ENCODE peak calls at places on chromosomes 1 and 21, in five cellular contexts. T is fibroblast of mammary gland, E is fibroblast of lung, A is epithelial cell of esophagus, V is lower lobe of right lung. J is an unnamed sample.

GRCh38 chr21:45336535-45336810 is 48.8 kb upstream of the POFUT2 start:
- DNase-seq in T (no peak), V (no peak), A (no peak), E (no peak), J (no peak)

GRCh38 chr1:32494196-32494595 is 29.3 kb downstream of the ZBTB8B start:
- DNase-seq in E (no peak), V (no peak), T (no peak), A (peak), J (no peak)

GRCh38 chr1:118535901-118536300 is 350.9 kb upstream of the SPAG17 start:
- DNase-seq in E (no peak), V (no peak), A (no peak), T (no peak), J (no peak)

GRCh38 chr1:21149862-21150432 is 26.8 kb downstream of the EIF4G3 start:
- DNase-seq in T (peak), V (no peak), E (peak), A (peak), J (no peak)

GRCh38 chr1:12595839-12596821 is 21.9 kb downstream of the DHRS3 start:
- DNase-seq in T (peak), A (peak), E (peak), V (peak), J (peak)

GRCh38 chr1:51907079-51907702 is 28.7 kb upstream of the NRDC start:
- DNase-seq in E (no peak), V (no peak), T (peak), A (no peak), J (no peak)

GRCh38 chr1:11473635-11474034 is 5.3 kb upstream of the DISP3 start:
- DNase-seq in V (no peak), T (peak), E (no peak), A (peak), J (no peak)

GRCh38 chr21:35275776-35276175 is 226.7 kb upstream of the RUNX1 start:
- DNase-seq in A (peak), T (no peak), E (no peak), V (no peak), J (no peak)

GRCh38 chr21:46221664-46222435 is 6.7 kb downstream of the LSS start:
- DNase-seq in A (no peak), T (no peak), E (no peak), V (no peak), J (no peak)

GRCh38 chr1:36321119-36321951 is 2.1 kb downstream of the EVA1B start:
- DNase-seq in A (no peak), T (peak), V (peak), E (peak), J (no peak)

GRCh38 chr1:111334169-111334568 is 43.5 kb downstream of the CHIA start:
- DNase-seq in E (peak), A (peak), V (no peak), T (peak), J (no peak)

GRCh38 chr1:53862507-53862906 is 24.4 kb upstream of the NDC1 start:
- DNase-seq in V (no peak), T (no peak), A (no peak), E (no peak), J (no peak)

GRCh38 chr1:182625716-182626504 is 21.7 kb upstream of the RGS16 start:
- DNase-seq in E (no peak), A (peak), T (peak), V (no peak), J (no peak)

GRCh38 chr21:38126677-38127271 is 130.0 kb upstream of the KCNJ15 start:
- DNase-seq in T (peak), E (peak), V (peak), A (peak), J (peak)

GRCh38 chr1:17108786-17109185 is 10.5 kb downstream of the PADI2 start:
- DNase-seq in V (no peak), T (no peak), A (peak), E (no peak), J (peak)

GRCh38 chr1:49298304-49298703 is 521.6 kb upstream of the BEND5 start:
- DNase-seq in T (peak), A (no peak), V (no peak), E (no peak), J (peak)

GRCh38 chr21:39082656-39083376 is 100.4 kb downstream of the PSMG1 start:
- DNase-seq in T (no peak), V (no peak), E (no peak), A (peak), J (peak)

GRCh38 chr1:28985427-28985826 is 71.1 kb downstream of the EPB41 start:
- DNase-seq in T (no peak), E (no peak), V (no peak), A (no peak), J (no peak)

GRCh38 chr1:28045777-28046176 is 42.6 kb downstream of the EYA3 start:
- DNase-seq in A (peak), V (no peak), T (no peak), E (no peak), J (no peak)

GRCh38 chr1:52359676-52360594 is 6.1 kb downstream of the CC2D1B start:
- DNase-seq in A (no peak), E (no peak), T (no peak), V (no peak), J (no peak)

GRCh38 chr1:6984533-6984932 is 199.3 kb downstream of the CAMTA1 start:
- DNase-seq in V (no peak), E (no peak), A (no peak), T (no peak), J (no peak)

GRCh38 chr21:32382108-32382601 is 10.7 kb downstream of the URB1 start:
- DNase-seq in E (no peak), A (peak), T (peak), V (no peak), J (peak)

GRCh38 chr1:160664573-160665051 is 17.8 kb upstream of the SLAMF1 start:
- DNase-seq in T (no peak), V (no peak), A (no peak), E (no peak), J (no peak)

GRCh38 chr1:43304287-43304615 is 3.5 kb downstream of the TIE1 start:
- DNase-seq in V (peak), T (no peak), A (no peak), E (no peak), J (no peak)

GRCh38 chr1:239053269-239053668 is 333.1 kb upstream of the CHRM3 start:
- DNase-seq in E (no peak), A (no peak), T (no peak), V (no peak), J (no peak)

GRCh38 chr1:203267347-203267846 is 37.9 kb upstream of the BTG2 start:
- DNase-seq in A (peak), E (peak), V (peak), T (peak), J (peak)

DNA sequence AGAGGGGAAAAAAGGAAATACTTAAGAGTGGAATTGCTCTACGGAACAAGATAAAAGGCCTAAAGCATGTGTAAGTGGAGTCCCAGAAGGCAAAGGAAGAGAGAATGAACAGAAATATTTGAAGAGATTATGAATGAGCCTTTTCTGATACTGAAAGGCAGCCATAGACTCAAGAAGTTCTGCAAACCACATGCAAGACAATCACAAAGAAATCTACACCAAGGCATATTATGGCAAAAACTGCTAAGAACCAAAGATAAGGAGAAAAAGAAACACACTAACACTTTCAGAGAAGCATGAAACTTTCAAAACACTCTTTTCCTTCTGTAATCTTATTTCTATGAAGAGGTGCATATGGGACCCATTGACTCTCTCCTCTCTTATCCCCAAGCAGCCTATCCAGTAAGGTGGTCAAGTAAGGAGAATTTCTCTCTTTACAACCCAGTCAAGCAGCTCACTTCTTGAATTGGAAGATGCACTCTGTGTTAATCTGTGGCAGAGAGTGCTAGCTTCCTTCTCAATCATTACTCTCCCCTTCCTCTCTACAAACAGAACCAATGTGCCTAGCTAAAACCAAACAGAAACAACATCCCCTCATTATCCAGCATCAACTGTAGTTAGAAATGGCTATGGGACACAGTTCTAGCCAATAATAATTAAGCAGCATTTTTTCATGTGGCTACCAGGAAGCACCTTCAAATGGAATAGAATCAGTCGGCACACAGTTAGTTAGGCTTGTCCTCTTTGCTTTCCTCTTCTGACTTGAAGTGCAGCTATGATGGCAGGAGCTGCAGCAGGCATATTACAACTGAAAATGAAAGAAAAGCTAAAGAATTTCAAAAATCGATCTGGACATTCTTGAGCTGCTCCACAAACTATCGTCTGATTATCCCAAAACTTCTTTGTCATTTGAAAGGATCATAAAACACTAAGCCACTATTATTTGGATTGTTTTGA is 25.9 kb downstream of the KRTAP19-8 start:
- DNase-seq in A (no peak), E (no peak), T (no peak), V (no peak), J (no peak)
- H3K4me3 ChIP-seq in A (no peak), E (no peak), T (no peak), V (no peak), J (no peak)

GRCh38 chr1:226799634-226800281 is 60.7 kb upstream of the ITPKB start:
- DNase-seq in A (no peak), E (no peak), T (no peak), V (no peak), J (no peak)

GRCh38 chr1:226797151-226797550 is 58.1 kb upstream of the ITPKB start:
- DNase-seq in E (no peak), T (no peak), A (no peak), V (no peak), J (no peak)

GRCh38 chr1:226800763-226801380 is 61.8 kb upstream of the ITPKB start:
- DNase-seq in T (no peak), V (no peak), E (no peak), A (no peak), J (no peak)

GRCh38 chr1:226793620-226794276 is 54.7 kb upstream of the ITPKB start:
- DNase-seq in A (no peak), T (no peak), V (no peak), E (no peak), J (no peak)

GRCh38 chr1:226798427-226799411 is 59.6 kb upstream of the ITPKB start:
- DNase-seq in V (no peak), E (no peak), T (no peak), A (no peak), J (no peak)
- H3K4me3 ChIP-seq in V (no peak), E (no peak), T (no peak), A (no peak), J (no peak)

DNA sequence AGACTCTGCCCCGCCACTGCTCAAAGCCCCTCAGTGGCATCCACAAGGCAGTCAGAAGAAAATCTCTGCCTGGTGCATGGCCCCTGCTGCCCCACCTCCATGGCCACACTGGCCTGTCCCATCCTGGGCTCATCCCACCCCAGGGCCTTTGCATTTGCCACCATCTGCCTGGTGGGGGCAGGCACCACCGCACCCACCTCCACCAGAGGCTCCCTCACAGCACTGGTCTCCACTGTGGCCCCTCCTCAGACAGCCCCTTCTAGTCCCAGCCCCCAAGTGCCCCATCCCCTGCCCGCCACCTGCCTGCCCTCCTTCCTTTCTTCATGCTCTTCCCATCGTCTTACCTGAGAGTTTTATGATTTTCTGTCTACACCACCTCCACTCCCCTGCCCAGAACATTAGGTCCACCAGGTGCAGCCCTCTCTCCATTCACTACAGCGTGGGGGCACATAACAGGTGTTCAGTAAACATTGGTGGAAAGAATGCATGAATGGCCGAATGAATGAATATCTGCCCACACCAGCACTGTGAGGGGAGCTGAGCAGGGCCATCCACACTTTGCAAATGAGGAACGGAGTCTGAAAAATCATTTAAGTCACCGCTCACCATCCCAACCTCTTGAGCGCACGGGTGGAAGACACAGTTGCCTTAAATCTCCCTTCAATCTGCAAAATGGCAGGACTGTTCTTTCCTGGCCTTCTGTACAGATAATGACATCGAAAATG is 2.1 kb downstream of the PRDM15 start:
- DNase-seq in A (no peak), T (no peak), E (no peak), V (no peak), J (no peak)
- H3K4me3 ChIP-seq in A (no peak), T (peak), E (peak), V (peak), J (no peak)

GRCh38 chr1:211699059-211699458 is 23.6 kb upstream of the NEK2 start:
- DNase-seq in A (no peak), E (no peak), T (no peak), V (no peak), J (no peak)

GRCh38 chr1:211697356-211697755 is 21.9 kb upstream of the NEK2 start:
- DNase-seq in T (no peak), E (no peak), A (no peak), V (no peak), J (no peak)

GRCh38 chr1:211695135-211695816 is 19.9 kb upstream of the NEK2 start:
- DNase-seq in A (no peak), E (no peak), V (no peak), T (no peak), J (no peak)

GRCh38 chr1:211701733-211702132 is 26.3 kb upstream of the NEK2 start:
- DNase-seq in A (peak), E (no peak), T (no peak), V (no peak), J (no peak)

DNA sequence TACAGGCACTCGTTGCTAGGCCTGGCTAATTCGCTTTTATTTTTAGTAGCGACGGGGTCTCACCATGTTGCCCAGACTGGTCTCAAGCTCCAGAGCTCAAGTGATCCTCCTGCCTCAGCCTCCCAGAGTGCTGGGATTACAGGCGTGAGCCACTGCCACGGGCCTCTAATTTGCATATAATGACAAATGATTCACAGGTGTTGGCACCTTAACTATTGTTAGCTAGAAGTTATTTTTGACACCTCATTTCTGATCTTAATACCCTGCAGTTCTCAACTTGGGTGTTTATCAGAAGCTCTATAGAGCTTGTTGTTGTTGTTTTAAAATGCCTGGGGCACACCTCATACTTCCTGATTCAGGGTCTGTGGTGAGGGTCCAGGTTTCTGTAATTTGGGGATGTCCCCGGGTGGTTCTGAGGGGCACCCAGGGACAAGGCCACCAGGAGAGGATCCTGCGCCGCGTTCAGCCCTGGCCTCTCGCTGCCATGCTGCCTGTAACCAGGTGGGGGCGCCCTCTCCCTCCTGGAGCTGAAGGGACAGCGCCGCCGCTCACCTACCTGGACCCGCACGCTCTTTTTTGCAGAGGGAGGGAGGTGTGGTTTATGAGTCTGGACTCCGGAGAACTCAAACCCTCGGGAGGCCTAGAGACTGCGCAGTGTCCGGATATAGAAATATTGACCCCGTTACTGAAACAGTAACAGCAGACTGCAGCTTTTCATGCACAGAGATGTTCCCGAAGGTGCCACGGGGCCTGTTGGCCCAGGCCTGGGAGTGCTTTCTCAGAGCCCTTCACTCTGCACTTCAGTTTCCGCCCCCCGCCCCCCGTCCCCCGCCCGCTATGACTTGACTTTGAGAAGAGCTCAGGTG is 23.0 kb upstream of the NEK2 start:
- DNase-seq in V (peak), T (peak), E (peak), A (peak), J (peak)
- H3K4me3 ChIP-seq in V (peak), T (peak), E (peak), A (no peak), J (no peak)

GRCh38 chr1:26353976-26354820 is at the start of gene CRYBG2:
- DNase-seq in V (peak), T (no peak), A (peak), E (no peak), J (peak)
- H3K4me3 ChIP-seq in V (no peak), T (no peak), A (peak), E (no peak), J (no peak)

DNA sequence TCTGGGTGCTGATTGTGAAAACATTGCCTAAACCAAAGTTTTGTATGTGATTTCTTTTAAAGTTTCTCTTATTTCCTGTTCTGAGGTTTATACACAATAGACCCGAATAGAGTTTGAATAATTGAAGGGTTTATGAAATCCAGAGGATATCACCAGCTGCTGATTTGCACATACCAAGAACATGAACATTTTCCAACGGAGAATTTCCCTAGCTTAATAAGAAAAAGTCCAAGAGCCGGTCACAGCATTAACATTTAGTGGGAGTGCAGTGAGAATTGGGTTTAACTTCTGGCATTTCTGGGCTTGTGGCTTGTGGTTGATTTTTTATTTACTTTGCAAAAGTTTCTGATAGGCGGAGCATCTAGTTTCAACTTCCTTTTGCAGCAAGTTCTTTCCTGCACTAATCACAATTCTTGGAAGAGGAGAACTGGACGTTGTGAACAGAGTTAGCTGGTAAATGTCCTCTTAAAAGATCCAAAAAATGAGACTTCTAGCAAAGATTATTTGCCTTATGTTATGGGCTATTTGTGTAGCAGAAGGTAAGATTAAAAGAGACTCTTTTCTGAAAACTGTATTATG is at the start of gene CFH:
- DNase-seq in V (no peak), T (peak), A (peak), E (peak), J (no peak)
- H3K4me3 ChIP-seq in V (peak), T (peak), A (peak), E (peak), J (no peak)

GRCh38 chr1:9417695-9418094 is 121.6 kb upstream of the SLC25A33 start:
- DNase-seq in V (no peak), A (no peak), T (no peak), E (no peak), J (no peak)
- H3K4me3 ChIP-seq in V (no peak), A (no peak), T (no peak), E (no peak), J (no peak)